ENCODE peak calls at places on chromosomes 5 and 9, in five cellular contexts. Y is right cardiac atrium, V is right atrium auricular region, A is heart left ventricle, D is RWPE2. H is an unnamed sample. For H3K4me1, the result is how much of the 10 kb centered on the place peaks cover.

GRCh38 chr9:76023715-76024195 is 133.3 kb downstream of the PCSK5 start:
- DNase-seq in Y (no peak), A (no peak), D (no peak), V (no peak), H (no peak)

GRCh38 chr5:145979270-145980223 is 43.2 kb downstream of the SH3RF2 start:
- DNase-seq in D (no peak), V (no peak), A (no peak), Y (no peak), H (no peak)

GRCh38 chr9:122226758-122227575 is 1.8 kb downstream of the LHX6 start:
- DNase-seq in V (no peak), D (no peak), Y (no peak), A (no peak), H (no peak)

GRCh38 chr9:121893787-121894186 is 199.3 kb downstream of the TTLL11 start:
- DNase-seq in A (no peak), Y (no peak), D (no peak), V (no peak), H (no peak)

GRCh38 chr5:94025788-94026473 is 284.5 kb upstream of the POU5F2 start:
- DNase-seq in Y (no peak), D (no peak), V (no peak), A (no peak), H (no peak)

GRCh38 chr5:156803404-156803803 is 46.7 kb upstream of the PPP1R2B start:
- DNase-seq in Y (no peak), A (no peak), D (no peak), V (no peak), H (no peak)

GRCh38 chr5:139641116-139642080 is 6.8 kb upstream of the CXXC5 start:
- DNase-seq in V (no peak), A (no peak), Y (no peak), D (no peak), H (no peak)

GRCh38 chr5:1232780-1233179 is 7.6 kb downstream of the SLC6A18 start:
- DNase-seq in Y (no peak), A (no peak), V (no peak), D (no peak), H (no peak)

GRCh38 chr9:99971410-99971809 is 65.0 kb downstream of the STX17 start:
- DNase-seq in Y (no peak), V (no peak), D (no peak), A (no peak), H (no peak)

GRCh38 chr9:106953166-106953565 is 90.2 kb downstream of the ZNF462 start:
- DNase-seq in Y (no peak), D (no peak), V (no peak), A (no peak), H (no peak)

GRCh38 chr5:56977034-56977433 is 25.1 kb upstream of the MIER3 start:
- DNase-seq in V (no peak), A (no peak), D (no peak), Y (no peak), H (no peak)

GRCh38 chr9:116337015-116337414 is 183.4 kb downstream of the PAPPA start:
- DNase-seq in V (no peak), D (no peak), Y (no peak), A (no peak), H (no peak)

GRCh38 chr5:168346417-168346816 is 55.0 kb downstream of the WWC1 start:
- DNase-seq in Y (no peak), V (no peak), A (no peak), D (no peak), H (no peak)

GRCh38 chr5:58751222-58751621 is 168.3 kb downstream of the RAB3C start:
- DNase-seq in A (no peak), Y (no peak), D (no peak), V (no peak), H (no peak)

GRCh38 chr9:115524467-115525059 is 406.6 kb upstream of the TNC start:
- DNase-seq in V (no peak), D (no peak), Y (no peak), A (no peak), H (no peak)

GRCh38 chr5:59164041-59164830 is 581.4 kb downstream of the RAB3C start:
- DNase-seq in Y (no peak), A (no peak), V (no peak), D (no peak), H (no peak)

GRCh38 chr9:34493972-34494535 is 28.7 kb downstream of the ENHO start:
- DNase-seq in A (peak), Y (peak), V (no peak), D (peak), H (no peak)

GRCh38 chr5:116002116-116002906 is 30.0 kb upstream of the ARL14EPL start:
- DNase-seq in V (no peak), D (no peak), Y (no peak), A (no peak), H (no peak)

GRCh38 chr5:143456952-143457547 is 53.6 kb upstream of the NR3C1 start:
- DNase-seq in A (no peak), D (no peak), Y (no peak), V (no peak), H (no peak)

GRCh38 chr5:80275347-80275746 is 19.5 kb upstream of the SERINC5 start:
- DNase-seq in V (no peak), D (no peak), A (no peak), Y (no peak), H (no peak)

GRCh38 chr9:108934323-108934885 is at the start of gene ABITRAM:
- DNase-seq in Y (peak), A (peak), D (peak), V (peak), H (peak)

GRCh38 chr9:124001865-124002525 is 9.6 kb upstream of the LHX2 start:
- DNase-seq in D (no peak), A (no peak), V (no peak), Y (no peak), H (no peak)
- H3K4me1 ChIP-seq in D (under half), A (under half), V (under half), Y (under half), H (under half)

GRCh38 chr9:129338701-129339445 is 160.8 kb upstream of the IER5L start:
- DNase-seq in V (no peak), Y (peak), D (no peak), A (peak), H (no peak)

GRCh38 chr9:129339539-129340157 is 161.6 kb upstream of the IER5L start:
- DNase-seq in Y (no peak), A (no peak), D (no peak), V (no peak), H (no peak)

GRCh38 chr9:129341197-129341990 is 163.3 kb upstream of the IER5L start:
- DNase-seq in A (peak), Y (peak), D (no peak), V (no peak), H (no peak)

GRCh38 chr9:129341991-129342348 is 163.9 kb upstream of the IER5L start:
- DNase-seq in Y (peak), A (no peak), D (no peak), V (no peak), H (no peak)

DNA sequence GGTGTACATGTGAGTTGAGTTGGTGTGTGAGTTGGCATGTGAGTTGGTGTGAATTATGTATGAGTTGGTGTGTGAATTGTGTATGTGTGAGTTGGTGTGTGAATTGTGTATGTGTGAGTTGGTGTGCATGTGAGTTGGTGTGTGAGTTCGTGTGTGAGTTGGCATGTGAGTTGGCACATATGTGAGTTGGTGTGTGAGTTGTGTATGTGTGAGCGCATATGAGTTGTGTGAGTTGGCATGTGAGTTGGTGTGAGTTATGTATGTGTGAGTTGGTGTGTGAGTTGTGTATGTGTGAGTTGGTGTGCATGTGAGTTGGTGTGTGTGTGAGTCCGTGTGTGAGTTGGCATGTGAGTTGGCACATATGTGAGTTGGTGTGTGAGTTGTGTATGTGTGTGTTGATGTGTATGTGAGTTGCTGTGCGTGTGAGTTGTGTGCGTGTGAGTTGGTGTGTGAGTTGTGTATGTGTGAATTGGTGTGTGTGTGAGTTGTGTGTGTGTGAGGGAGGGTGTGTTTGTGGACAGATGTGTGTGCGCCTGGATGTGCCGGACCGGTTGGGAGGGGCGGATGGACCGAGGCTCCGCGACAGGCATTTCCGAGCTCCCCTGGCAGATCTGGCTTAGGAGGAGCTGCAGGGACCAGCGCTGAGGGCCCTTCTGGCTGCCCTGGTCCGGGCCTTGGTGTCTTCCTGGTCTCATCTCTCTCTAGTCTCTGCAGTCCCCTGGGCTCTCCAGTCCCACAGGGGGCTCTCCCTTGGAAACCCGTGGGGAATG is 162.6 kb upstream of the IER5L start:
- DNase-seq in Y (peak), A (no peak), D (no peak), V (no peak), H (no peak)
- H3K4me1 ChIP-seq in Y (under half), A (under half), D (under half), V (under half), H (under half)

GRCh38 chr5:83066548-83067110 is 10.6 kb downstream of the TMEM167A start:
- DNase-seq in V (no peak), A (no peak), Y (no peak), D (no peak), H (no peak)

GRCh38 chr5:83072946-83073345 is 4.2 kb downstream of the TMEM167A start:
- DNase-seq in V (no peak), A (no peak), Y (no peak), D (no peak), H (no peak)

GRCh38 chr5:83071286-83071685 is 5.9 kb downstream of the TMEM167A start:
- DNase-seq in Y (no peak), D (no peak), V (no peak), A (no peak), H (no peak)

DNA sequence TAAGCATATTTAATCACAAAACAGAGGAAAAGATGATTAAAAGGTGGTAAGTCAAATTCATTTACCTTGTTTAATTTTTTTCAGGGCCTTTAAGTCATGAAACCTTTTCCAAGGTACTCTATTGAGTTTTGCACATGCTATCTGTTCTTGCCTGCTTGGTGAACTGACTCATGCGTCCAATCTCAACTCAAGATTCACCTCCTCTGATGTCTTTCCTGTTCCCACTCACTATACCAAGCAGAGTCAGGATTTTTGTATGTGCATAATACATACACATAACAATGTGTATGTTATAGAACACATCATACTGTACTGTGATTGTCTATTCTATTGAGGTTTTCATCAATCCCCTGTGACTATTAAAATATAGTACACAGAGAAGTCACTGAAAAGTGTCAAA is 7.8 kb downstream of the TMEM167A start:
- DNase-seq in V (no peak), Y (no peak), D (no peak), A (no peak), H (no peak)
- H3K4me1 ChIP-seq in V (under half), Y (under half), D (under half), A (under half), H (under half)

DNA sequence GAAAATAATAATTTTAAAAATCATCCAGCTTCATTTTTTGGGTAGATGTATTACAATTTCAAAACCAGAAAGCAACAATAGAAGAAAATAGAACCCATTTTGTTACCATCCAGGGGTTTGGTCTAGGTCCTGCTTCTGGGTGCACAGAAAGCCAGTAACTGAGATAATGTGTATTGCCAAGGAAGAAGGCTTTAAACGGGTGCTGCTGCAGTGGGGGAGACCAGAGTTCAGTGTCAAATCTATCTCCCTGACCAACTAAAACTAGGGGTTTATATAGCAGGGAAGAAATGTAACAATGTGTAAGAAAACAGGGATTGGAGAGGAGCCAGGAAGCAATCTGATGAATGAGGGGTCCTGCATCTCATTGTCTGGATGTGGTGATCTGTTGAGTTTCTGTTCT is 17.5 kb upstream of the MPDZ start:
- DNase-seq in A (no peak), V (no peak), D (no peak), Y (no peak), H (no peak)
- H3K4me1 ChIP-seq in A (under half), V (under half), D (under half), Y (under half), H (under half)